ENCODE peak calls at places on chromosomes 12 and 14, in eight cellular contexts. W is AG08395; S is iPS-NIHi11; M is CD8-positive, alpha-beta memory T cell; Z is activated T-helper 1 cell treated with anti-CD3 and anti-CD28 coated beads, Interleukin-12 subunit alpha, Interleukin-12 subunit beta, Interleukin-2, Interleukin-4 antibody, amounts not matched to agents 30 ng/mL and 10 ng/mL and 1 ng/mL, durations not matched to agents 14 hours and 24 hours and 36 hours; L is stomach; E is ACHN; G is colonic mucosa. N is an unnamed sample.

GRCh38 chr14:78178971-78179370 is 8.8 kb downstream of the NRXN3 start:
- DNase-seq in W (no peak), S (no peak), M (no peak), Z (no peak), L (no peak), E (no peak), G (no peak), N (no peak)

GRCh38 chr12:24851816-24852337 is 97.0 kb downstream of the BCAT1 start:
- DNase-seq in W (no peak), S (no peak), M (no peak), Z (no peak), L (no peak), E (no peak), G (no peak), N (no peak)

GRCh38 chr12:125533434-125534029 is 468.3 kb downstream of the AACS start:
- DNase-seq in W (no peak), S (peak; percentile 88), M (no peak), Z (no peak), L (peak; percentile 46), E (peak; percentile 11), G (peak; percentile 25), N (peak; percentile 76)

GRCh38 chr12:12801649-12802048 is 11.5 kb upstream of the DDX47 start:
- DNase-seq in W (no peak), S (no peak), M (no peak), Z (no peak), L (no peak), E (no peak), G (no peak), N (no peak)

GRCh38 chr14:76772300-76773187 is 11.3 kb downstream of the VASH1 start:
- DNase-seq in W (no peak), S (peak; percentile 58), M (no peak), Z (no peak), L (no peak), E (no peak), G (peak; percentile 20), N (peak; percentile 65)

GRCh38 chr12:69468237-69469026 is 1.8 kb upstream of the FRS2 start:
- DNase-seq in W (peak; percentile 11), S (no peak), M (no peak), Z (no peak), L (no peak), E (no peak), G (no peak), N (no peak)

GRCh38 chr12:34396861-34397590 is 374.7 kb downstream of the ALG10 start:
- DNase-seq in W (no peak), S (peak; percentile 1), M (no peak), Z (no peak), L (peak; percentile 5), E (no peak), G (no peak), N (no peak)

GRCh38 chr12:62841841-62842240 is 93.1 kb downstream of the PPM1H start:
- DNase-seq in W (no peak), S (no peak), M (no peak), Z (no peak), L (peak; percentile 35), E (no peak), G (no peak), N (no peak)

GRCh38 chr12:48361664-48362339 is 11.1 kb upstream of the ZNF641 start:
- DNase-seq in W (no peak), S (no peak), M (no peak), Z (no peak), L (no peak), E (no peak), G (no peak), N (no peak)

GRCh38 chr12:23099604-23100003 is 474.6 kb downstream of the ETNK1 start:
- DNase-seq in W (no peak), S (no peak), M (no peak), Z (no peak), L (no peak), E (no peak), G (no peak), N (no peak)

GRCh38 chr14:21680072-21680471 is 6.5 kb upstream of the OR4E1 start:
- DNase-seq in W (no peak), S (no peak), M (no peak), Z (no peak), L (no peak), E (no peak), G (no peak), N (no peak)

GRCh38 chr14:96052541-96053105 is 13.5 kb downstream of the C14orf132 start:
- DNase-seq in W (no peak), S (no peak), M (no peak), Z (no peak), L (no peak), E (no peak), G (no peak), N (no peak)

GRCh38 chr12:96714199-96714598 is 192.9 kb upstream of the NEDD1 start:
- DNase-seq in W (no peak), S (no peak), M (no peak), Z (no peak), L (no peak), E (no peak), G (no peak), N (no peak)

GRCh38 chr12:53867216-53868012 is 71.2 kb upstream of the HOXC13 start:
- DNase-seq in W (peak; percentile 50), S (peak; percentile 63), M (no peak), Z (no peak), L (no peak), E (peak; percentile 48), G (no peak), N (peak; percentile 15)

GRCh38 chr14:54627718-54628345 is 60.9 kb downstream of the SAMD4A start:
- DNase-seq in W (peak; percentile 80), S (peak; percentile 38), M (peak; percentile 49), Z (peak; percentile 36), L (no peak), E (no peak), G (peak; percentile 35), N (peak; percentile 61)

GRCh38 chr14:96398921-96399320 is 7.0 kb downstream of the AK7 start:
- DNase-seq in W (no peak), S (no peak), M (no peak), Z (no peak), L (no peak), E (no peak), G (no peak), N (no peak)

GRCh38 chr14:93029417-93029816 is 86.3 kb downstream of the ITPK1 start:
- DNase-seq in W (no peak), S (no peak), M (no peak), Z (no peak), L (no peak), E (no peak), G (no peak), N (no peak)

GRCh38 chr12:10184261-10184843 is 5.5 kb downstream of the TMEM52B start:
- DNase-seq in W (peak; percentile 64), S (no peak), M (no peak), Z (no peak), L (no peak), E (no peak), G (no peak), N (peak; percentile 17)

GRCh38 chr12:124453419-124454351 is 113.7 kb downstream of the NCOR2 start:
- DNase-seq in W (peak; percentile 91), S (peak; percentile 53), M (peak; percentile 58), Z (peak; percentile 74), L (peak; percentile 70), E (peak; percentile 78), G (peak; percentile 72), N (no peak)

GRCh38 chr12:39935275-39935674 is 170.6 kb downstream of the SLC2A13 start:
- DNase-seq in W (peak; percentile 26), S (no peak), M (no peak), Z (no peak), L (no peak), E (no peak), G (no peak), N (no peak)

GRCh38 chr12:30019386-30020140 is 235.8 kb upstream of the TMTC1 start:
- DNase-seq in W (no peak), S (no peak), M (no peak), Z (no peak), L (no peak), E (no peak), G (no peak), N (no peak)

GRCh38 chr12:19620222-19620621 is 180.9 kb downstream of the AEBP2 start:
- DNase-seq in W (no peak), S (no peak), M (peak; percentile 61), Z (no peak), L (peak; percentile 35), E (no peak), G (peak; percentile 64), N (no peak)

GRCh38 chr12:124445121-124445718 is 122.2 kb downstream of the NCOR2 start:
- DNase-seq in W (no peak), S (no peak), M (no peak), Z (no peak), L (no peak), E (no peak), G (no peak), N (no peak)

GRCh38 chr12:2893007-2893406 is 2.3 kb downstream of the TULP3 start:
- DNase-seq in W (peak; percentile 69), S (no peak), M (no peak), Z (no peak), L (no peak), E (peak; percentile 81), G (no peak), N (peak; percentile 28)

GRCh38 chr12:76020281-76020680 is 11.3 kb downstream of the PHLDA1 start:
- DNase-seq in W (peak; percentile 51), S (no peak), M (peak; percentile 50), Z (peak; percentile 76), L (peak; percentile 35), E (peak; percentile 91), G (no peak), N (no peak)

GRCh38 chr14:89185919-89186849 is 230.8 kb downstream of the FOXN3 start:
- DNase-seq in W (peak; percentile 62), S (no peak), M (no peak), Z (no peak), L (no peak), E (no peak), G (no peak), N (peak; percentile 68)

GRCh38 chr12:44509471-44509870 is 366.6 kb downstream of the NELL2 start:
- DNase-seq in W (no peak), S (no peak), M (no peak), Z (no peak), L (no peak), E (no peak), G (no peak), N (no peak)

GRCh38 chr14:104158827-104159798 is 20.7 kb downstream of the KIF26A start:
- DNase-seq in W (no peak), S (no peak), M (no peak), Z (no peak), L (peak; percentile 64), E (no peak), G (no peak), N (no peak)

GRCh38 chr14:105094193-105094907 is 29.1 kb upstream of the GPR132 start:
- DNase-seq in W (no peak), S (no peak), M (no peak), Z (no peak), L (no peak), E (no peak), G (no peak), N (no peak)

GRCh38 chr12:2129076-2129475 is 76.3 kb downstream of the CACNA1C start:
- DNase-seq in W (peak; percentile 95), S (no peak), M (no peak), Z (no peak), L (no peak), E (no peak), G (no peak), N (no peak)

GRCh38 chr14:87045241-87045640 is 947.7 kb downstream of the GALC start:
- DNase-seq in W (no peak), S (no peak), M (no peak), Z (no peak), L (no peak), E (no peak), G (no peak), N (no peak)

GRCh38 chr12:52063986-52064649 is 5.7 kb upstream of the ATG101 start:
- DNase-seq in W (peak; percentile 88), S (no peak), M (no peak), Z (no peak), L (no peak), E (no peak), G (no peak), N (no peak)

GRCh38 chr12:131710464-131711457 is at the start of gene SFSWAP:
- DNase-seq in W (peak; percentile 85), S (peak; percentile 84), M (peak; percentile 81), Z (peak; percentile 72), L (peak; percentile 73), E (peak; percentile 80), G (peak; percentile 79), N (peak; percentile 88)

GRCh38 chr12:102052192-102053061 is 9.4 kb downstream of the WASHC3 start:
- DNase-seq in W (no peak), S (no peak), M (no peak), Z (no peak), L (no peak), E (no peak), G (no peak), N (no peak)

N was measured in hepatocyte.